ENCODE peak calls at places on chromosomes 16 and 17, in nine cellular contexts. One of them, this sample, is unnamed.

GRCh38 chr17:41184480-41184961 is at the start of gene KRTAP4-1:
- DNase-seq in OCI-LY7: no peak
- DNase-seq in MCF 10A: no peak
- DNase-seq in NCI-H460: no peak
- DNase-seq in fibroblast of mammary gland: no peak
- DNase-seq in HEK293T: no peak
- DNase-seq in activated CD4-positive, alpha-beta T cell treated with anti-CD3 and anti-CD28 coated beads, Interleukin-2, amount 10 ng/mL, durations not matched to agents 7 days and 5 days: no peak
- DNase-seq in activated effector memory CD4-positive, alpha-beta T cell treated with anti-CD3 and anti-CD28 coated beads, Interleukin-2, amount 50 U/mL, for 16 hours: no peak
- DNase-seq in non-pigmented ciliary epithelial cell: no peak
- DNase-seq in this sample: no peak

GRCh38 chr16:87829123-87829980 is 40.0 kb downstream of the SLC7A5 start:
- DNase-seq in activated CD4-positive, alpha-beta T cell treated with anti-CD3 and anti-CD28 coated beads, Interleukin-2, amount 10 ng/mL, durations not matched to agents 7 days and 5 days: no peak
- DNase-seq in activated effector memory CD4-positive, alpha-beta T cell treated with anti-CD3 and anti-CD28 coated beads, Interleukin-2, amount 50 U/mL, for 16 hours: no peak
- DNase-seq in fibroblast of mammary gland: no peak
- DNase-seq in NCI-H460: no peak
- DNase-seq in non-pigmented ciliary epithelial cell: no peak
- DNase-seq in MCF 10A: peak; percentile 47
- DNase-seq in OCI-LY7: no peak
- DNase-seq in HEK293T: no peak
- DNase-seq in this sample: peak; percentile 74

GRCh38 chr16:78383118-78383517 is 283.7 kb downstream of the WWOX start:
- DNase-seq in fibroblast of mammary gland: no peak
- DNase-seq in HEK293T: no peak
- DNase-seq in activated effector memory CD4-positive, alpha-beta T cell treated with anti-CD3 and anti-CD28 coated beads, Interleukin-2, amount 50 U/mL, for 16 hours: no peak
- DNase-seq in activated CD4-positive, alpha-beta T cell treated with anti-CD3 and anti-CD28 coated beads, Interleukin-2, amount 10 ng/mL, durations not matched to agents 7 days and 5 days: no peak
- DNase-seq in OCI-LY7: no peak
- DNase-seq in NCI-H460: no peak
- DNase-seq in MCF 10A: no peak
- DNase-seq in non-pigmented ciliary epithelial cell: no peak
- DNase-seq in this sample: no peak

GRCh38 chr16:81595676-81596292 is 151.2 kb downstream of the CMIP start:
- DNase-seq in HEK293T: no peak
- DNase-seq in OCI-LY7: no peak
- DNase-seq in fibroblast of mammary gland: no peak
- DNase-seq in MCF 10A: no peak
- DNase-seq in non-pigmented ciliary epithelial cell: no peak
- DNase-seq in NCI-H460: no peak
- DNase-seq in activated effector memory CD4-positive, alpha-beta T cell treated with anti-CD3 and anti-CD28 coated beads, Interleukin-2, amount 50 U/mL, for 16 hours: no peak
- DNase-seq in activated CD4-positive, alpha-beta T cell treated with anti-CD3 and anti-CD28 coated beads, Interleukin-2, amount 10 ng/mL, durations not matched to agents 7 days and 5 days: no peak
- DNase-seq in this sample: no peak

GRCh38 chr17:17561408-17562144 is 29.9 kb downstream of the PEMT start:
- DNase-seq in non-pigmented ciliary epithelial cell: no peak
- DNase-seq in activated CD4-positive, alpha-beta T cell treated with anti-CD3 and anti-CD28 coated beads, Interleukin-2, amount 10 ng/mL, durations not matched to agents 7 days and 5 days: no peak
- DNase-seq in OCI-LY7: no peak
- DNase-seq in fibroblast of mammary gland: no peak
- DNase-seq in NCI-H460: peak; percentile 59
- DNase-seq in activated effector memory CD4-positive, alpha-beta T cell treated with anti-CD3 and anti-CD28 coated beads, Interleukin-2, amount 50 U/mL, for 16 hours: no peak
- DNase-seq in HEK293T: no peak
- DNase-seq in MCF 10A: no peak
- DNase-seq in this sample: no peak

GRCh38 chr16:27745348-27745747 is 195.4 kb downstream of the KATNIP start:
- DNase-seq in non-pigmented ciliary epithelial cell: no peak
- DNase-seq in HEK293T: no peak
- DNase-seq in OCI-LY7: no peak
- DNase-seq in activated effector memory CD4-positive, alpha-beta T cell treated with anti-CD3 and anti-CD28 coated beads, Interleukin-2, amount 50 U/mL, for 16 hours: no peak
- DNase-seq in fibroblast of mammary gland: peak; percentile 60
- DNase-seq in MCF 10A: peak; percentile 3
- DNase-seq in NCI-H460: no peak
- DNase-seq in activated CD4-positive, alpha-beta T cell treated with anti-CD3 and anti-CD28 coated beads, Interleukin-2, amount 10 ng/mL, durations not matched to agents 7 days and 5 days: no peak
- DNase-seq in this sample: no peak

GRCh38 chr17:63399856-63400255 is 46.2 kb downstream of the CYB561 start:
- DNase-seq in non-pigmented ciliary epithelial cell: no peak
- DNase-seq in activated effector memory CD4-positive, alpha-beta T cell treated with anti-CD3 and anti-CD28 coated beads, Interleukin-2, amount 50 U/mL, for 16 hours: no peak
- DNase-seq in NCI-H460: no peak
- DNase-seq in MCF 10A: no peak
- DNase-seq in fibroblast of mammary gland: peak; percentile 58
- DNase-seq in HEK293T: no peak
- DNase-seq in activated CD4-positive, alpha-beta T cell treated with anti-CD3 and anti-CD28 coated beads, Interleukin-2, amount 10 ng/mL, durations not matched to agents 7 days and 5 days: no peak
- DNase-seq in OCI-LY7: no peak
- DNase-seq in this sample: no peak

GRCh38 chr17:58352018-58352842 is at the start of gene SUPT4H1:
- DNase-seq in NCI-H460: peak; percentile 87
- DNase-seq in OCI-LY7: peak; percentile 98
- DNase-seq in activated CD4-positive, alpha-beta T cell treated with anti-CD3 and anti-CD28 coated beads, Interleukin-2, amount 10 ng/mL, durations not matched to agents 7 days and 5 days: peak; percentile 91
- DNase-seq in MCF 10A: peak; percentile 94
- DNase-seq in activated effector memory CD4-positive, alpha-beta T cell treated with anti-CD3 and anti-CD28 coated beads, Interleukin-2, amount 50 U/mL, for 16 hours: peak; percentile 97
- DNase-seq in HEK293T: peak; percentile 97
- DNase-seq in fibroblast of mammary gland: peak; percentile 88
- DNase-seq in non-pigmented ciliary epithelial cell: peak; percentile 72
- DNase-seq in this sample: no peak

GRCh38 chr17:11986939-11987329 is 10.3 kb downstream of the ZNF18 start:
- DNase-seq in MCF 10A: peak; percentile 61
- DNase-seq in activated CD4-positive, alpha-beta T cell treated with anti-CD3 and anti-CD28 coated beads, Interleukin-2, amount 10 ng/mL, durations not matched to agents 7 days and 5 days: no peak
- DNase-seq in fibroblast of mammary gland: peak; percentile 67
- DNase-seq in non-pigmented ciliary epithelial cell: no peak
- DNase-seq in NCI-H460: peak; percentile 44
- DNase-seq in HEK293T: peak; percentile 30
- DNase-seq in OCI-LY7: peak; percentile 17
- DNase-seq in activated effector memory CD4-positive, alpha-beta T cell treated with anti-CD3 and anti-CD28 coated beads, Interleukin-2, amount 50 U/mL, for 16 hours: no peak
- DNase-seq in this sample: no peak

GRCh38 chr17:28449861-28450260 is 23.6 kb upstream of the SLC13A2 start:
- DNase-seq in activated CD4-positive, alpha-beta T cell treated with anti-CD3 and anti-CD28 coated beads, Interleukin-2, amount 10 ng/mL, durations not matched to agents 7 days and 5 days: no peak
- DNase-seq in fibroblast of mammary gland: no peak
- DNase-seq in non-pigmented ciliary epithelial cell: no peak
- DNase-seq in MCF 10A: no peak
- DNase-seq in NCI-H460: no peak
- DNase-seq in HEK293T: no peak
- DNase-seq in activated effector memory CD4-positive, alpha-beta T cell treated with anti-CD3 and anti-CD28 coated beads, Interleukin-2, amount 50 U/mL, for 16 hours: no peak
- DNase-seq in OCI-LY7: no peak
- DNase-seq in this sample: no peak

GRCh38 chr16:414395-415169 is 10.9 kb upstream of the RAB11FIP3 start:
- DNase-seq in activated CD4-positive, alpha-beta T cell treated with anti-CD3 and anti-CD28 coated beads, Interleukin-2, amount 10 ng/mL, durations not matched to agents 7 days and 5 days: no peak
- DNase-seq in activated effector memory CD4-positive, alpha-beta T cell treated with anti-CD3 and anti-CD28 coated beads, Interleukin-2, amount 50 U/mL, for 16 hours: no peak
- DNase-seq in HEK293T: no peak
- DNase-seq in OCI-LY7: no peak
- DNase-seq in fibroblast of mammary gland: no peak
- DNase-seq in NCI-H460: no peak
- DNase-seq in MCF 10A: no peak
- DNase-seq in non-pigmented ciliary epithelial cell: no peak
- DNase-seq in this sample: no peak

GRCh38 chr16:51164167-51164566 is 13.1 kb upstream of the SALL1 start:
- DNase-seq in activated CD4-positive, alpha-beta T cell treated with anti-CD3 and anti-CD28 coated beads, Interleukin-2, amount 10 ng/mL, durations not matched to agents 7 days and 5 days: no peak
- DNase-seq in non-pigmented ciliary epithelial cell: no peak
- DNase-seq in NCI-H460: no peak
- DNase-seq in fibroblast of mammary gland: peak; percentile 69
- DNase-seq in activated effector memory CD4-positive, alpha-beta T cell treated with anti-CD3 and anti-CD28 coated beads, Interleukin-2, amount 50 U/mL, for 16 hours: no peak
- DNase-seq in OCI-LY7: no peak
- DNase-seq in HEK293T: no peak
- DNase-seq in MCF 10A: no peak
- DNase-seq in this sample: no peak

GRCh38 chr16:16042076-16042475 is 92.7 kb downstream of the ABCC1 start:
- DNase-seq in NCI-H460: no peak
- DNase-seq in HEK293T: no peak
- DNase-seq in activated effector memory CD4-positive, alpha-beta T cell treated with anti-CD3 and anti-CD28 coated beads, Interleukin-2, amount 50 U/mL, for 16 hours: no peak
- DNase-seq in fibroblast of mammary gland: peak; percentile 70
- DNase-seq in activated CD4-positive, alpha-beta T cell treated with anti-CD3 and anti-CD28 coated beads, Interleukin-2, amount 10 ng/mL, durations not matched to agents 7 days and 5 days: no peak
- DNase-seq in OCI-LY7: no peak
- DNase-seq in non-pigmented ciliary epithelial cell: peak; percentile 59
- DNase-seq in MCF 10A: peak; percentile 45
- DNase-seq in this sample: no peak

GRCh38 chr17:18859256-18859655 is 1.3 kb downstream of the PRPSAP2 start:
- DNase-seq in non-pigmented ciliary epithelial cell: peak; percentile 42
- DNase-seq in OCI-LY7: peak; percentile 39
- DNase-seq in fibroblast of mammary gland: peak; percentile 47
- DNase-seq in NCI-H460: no peak
- DNase-seq in activated effector memory CD4-positive, alpha-beta T cell treated with anti-CD3 and anti-CD28 coated beads, Interleukin-2, amount 50 U/mL, for 16 hours: no peak
- DNase-seq in MCF 10A: no peak
- DNase-seq in HEK293T: no peak
- DNase-seq in activated CD4-positive, alpha-beta T cell treated with anti-CD3 and anti-CD28 coated beads, Interleukin-2, amount 10 ng/mL, durations not matched to agents 7 days and 5 days: no peak
- DNase-seq in this sample: no peak

GRCh38 chr17:1294157-1294717 is 14.8 kb downstream of the TRARG1 start:
- DNase-seq in fibroblast of mammary gland: no peak
- DNase-seq in OCI-LY7: peak; percentile 37
- DNase-seq in activated effector memory CD4-positive, alpha-beta T cell treated with anti-CD3 and anti-CD28 coated beads, Interleukin-2, amount 50 U/mL, for 16 hours: peak; percentile 88
- DNase-seq in HEK293T: no peak
- DNase-seq in MCF 10A: no peak
- DNase-seq in non-pigmented ciliary epithelial cell: no peak
- DNase-seq in NCI-H460: no peak
- DNase-seq in activated CD4-positive, alpha-beta T cell treated with anti-CD3 and anti-CD28 coated beads, Interleukin-2, amount 10 ng/mL, durations not matched to agents 7 days and 5 days: peak; percentile 96
- DNase-seq in this sample: no peak

GRCh38 chr17:51346218-51346982 is 86.1 kb downstream of the UTP18 start:
- DNase-seq in activated CD4-positive, alpha-beta T cell treated with anti-CD3 and anti-CD28 coated beads, Interleukin-2, amount 10 ng/mL, durations not matched to agents 7 days and 5 days: no peak
- DNase-seq in NCI-H460: no peak
- DNase-seq in fibroblast of mammary gland: no peak
- DNase-seq in activated effector memory CD4-positive, alpha-beta T cell treated with anti-CD3 and anti-CD28 coated beads, Interleukin-2, amount 50 U/mL, for 16 hours: no peak
- DNase-seq in OCI-LY7: no peak
- DNase-seq in HEK293T: no peak
- DNase-seq in MCF 10A: no peak
- DNase-seq in non-pigmented ciliary epithelial cell: no peak
- DNase-seq in this sample: no peak

GRCh38 chr17:81865358-81865732 is 5.0 kb upstream of the P4HB start:
- DNase-seq in MCF 10A: no peak
- DNase-seq in activated CD4-positive, alpha-beta T cell treated with anti-CD3 and anti-CD28 coated beads, Interleukin-2, amount 10 ng/mL, durations not matched to agents 7 days and 5 days: no peak
- DNase-seq in fibroblast of mammary gland: no peak
- DNase-seq in HEK293T: no peak
- DNase-seq in non-pigmented ciliary epithelial cell: no peak
- DNase-seq in NCI-H460: no peak
- DNase-seq in OCI-LY7: no peak
- DNase-seq in activated effector memory CD4-positive, alpha-beta T cell treated with anti-CD3 and anti-CD28 coated beads, Interleukin-2, amount 50 U/mL, for 16 hours: no peak
- DNase-seq in this sample: no peak

GRCh38 chr17:44279586-44280344 is 11.8 kb upstream of the SLC4A1 start:
- DNase-seq in activated effector memory CD4-positive, alpha-beta T cell treated with anti-CD3 and anti-CD28 coated beads, Interleukin-2, amount 50 U/mL, for 16 hours: no peak
- DNase-seq in OCI-LY7: peak; percentile 12
- DNase-seq in NCI-H460: no peak
- DNase-seq in MCF 10A: peak; percentile 69
- DNase-seq in non-pigmented ciliary epithelial cell: peak; percentile 31
- DNase-seq in activated CD4-positive, alpha-beta T cell treated with anti-CD3 and anti-CD28 coated beads, Interleukin-2, amount 10 ng/mL, durations not matched to agents 7 days and 5 days: peak; percentile 15
- DNase-seq in HEK293T: no peak
- DNase-seq in fibroblast of mammary gland: peak; percentile 88
- DNase-seq in this sample: no peak

GRCh38 chr17:66655861-66656260 is 179.1 kb upstream of the CACNG5 start:
- DNase-seq in NCI-H460: no peak
- DNase-seq in OCI-LY7: no peak
- DNase-seq in HEK293T: no peak
- DNase-seq in MCF 10A: peak; percentile 79
- DNase-seq in activated CD4-positive, alpha-beta T cell treated with anti-CD3 and anti-CD28 coated beads, Interleukin-2, amount 10 ng/mL, durations not matched to agents 7 days and 5 days: no peak
- DNase-seq in fibroblast of mammary gland: peak; percentile 82
- DNase-seq in non-pigmented ciliary epithelial cell: peak; percentile 55
- DNase-seq in activated effector memory CD4-positive, alpha-beta T cell treated with anti-CD3 and anti-CD28 coated beads, Interleukin-2, amount 50 U/mL, for 16 hours: peak; percentile 85
- DNase-seq in this sample: no peak

GRCh38 chr16:87178977-87179376 is 138.2 kb downstream of the C16orf95 start:
- DNase-seq in fibroblast of mammary gland: peak; percentile 41
- DNase-seq in non-pigmented ciliary epithelial cell: no peak
- DNase-seq in NCI-H460: no peak
- DNase-seq in HEK293T: no peak
- DNase-seq in OCI-LY7: no peak
- DNase-seq in activated CD4-positive, alpha-beta T cell treated with anti-CD3 and anti-CD28 coated beads, Interleukin-2, amount 10 ng/mL, durations not matched to agents 7 days and 5 days: no peak
- DNase-seq in MCF 10A: peak; percentile 71
- DNase-seq in activated effector memory CD4-positive, alpha-beta T cell treated with anti-CD3 and anti-CD28 coated beads, Interleukin-2, amount 50 U/mL, for 16 hours: no peak
- DNase-seq in this sample: no peak

GRCh38 chr16:78045865-78046581 is 23.7 kb downstream of the CLEC3A start:
- DNase-seq in fibroblast of mammary gland: peak; percentile 14
- DNase-seq in OCI-LY7: no peak
- DNase-seq in HEK293T: peak; percentile 83
- DNase-seq in activated CD4-positive, alpha-beta T cell treated with anti-CD3 and anti-CD28 coated beads, Interleukin-2, amount 10 ng/mL, durations not matched to agents 7 days and 5 days: peak; percentile 47
- DNase-seq in NCI-H460: peak; percentile 55
- DNase-seq in activated effector memory CD4-positive, alpha-beta T cell treated with anti-CD3 and anti-CD28 coated beads, Interleukin-2, amount 50 U/mL, for 16 hours: peak; percentile 66
- DNase-seq in non-pigmented ciliary epithelial cell: peak; percentile 13
- DNase-seq in MCF 10A: peak; percentile 28
- DNase-seq in this sample: peak; percentile 91

GRCh38 chr16:50469744-50470301 is 78.4 kb upstream of the NKD1 start:
- DNase-seq in activated effector memory CD4-positive, alpha-beta T cell treated with anti-CD3 and anti-CD28 coated beads, Interleukin-2, amount 50 U/mL, for 16 hours: peak; percentile 54
- DNase-seq in fibroblast of mammary gland: no peak
- DNase-seq in activated CD4-positive, alpha-beta T cell treated with anti-CD3 and anti-CD28 coated beads, Interleukin-2, amount 10 ng/mL, durations not matched to agents 7 days and 5 days: no peak
- DNase-seq in NCI-H460: no peak
- DNase-seq in MCF 10A: no peak
- DNase-seq in OCI-LY7: no peak
- DNase-seq in HEK293T: no peak
- DNase-seq in non-pigmented ciliary epithelial cell: no peak
- DNase-seq in this sample: no peak

GRCh38 chr16:89485701-89486246 is 4.6 kb downstream of the ANKRD11 start:
- DNase-seq in NCI-H460: no peak
- DNase-seq in non-pigmented ciliary epithelial cell: no peak
- DNase-seq in OCI-LY7: peak; percentile 31
- DNase-seq in activated effector memory CD4-positive, alpha-beta T cell treated with anti-CD3 and anti-CD28 coated beads, Interleukin-2, amount 50 U/mL, for 16 hours: no peak
- DNase-seq in fibroblast of mammary gland: no peak
- DNase-seq in HEK293T: no peak
- DNase-seq in activated CD4-positive, alpha-beta T cell treated with anti-CD3 and anti-CD28 coated beads, Interleukin-2, amount 10 ng/mL, durations not matched to agents 7 days and 5 days: no peak
- DNase-seq in MCF 10A: no peak
- DNase-seq in this sample: no peak

GRCh38 chr17:48559609-48560451 is 14.9 kb upstream of the HOXB2 start:
- DNase-seq in NCI-H460: no peak
- DNase-seq in activated effector memory CD4-positive, alpha-beta T cell treated with anti-CD3 and anti-CD28 coated beads, Interleukin-2, amount 50 U/mL, for 16 hours: no peak
- DNase-seq in HEK293T: no peak
- DNase-seq in non-pigmented ciliary epithelial cell: no peak
- DNase-seq in fibroblast of mammary gland: no peak
- DNase-seq in activated CD4-positive, alpha-beta T cell treated with anti-CD3 and anti-CD28 coated beads, Interleukin-2, amount 10 ng/mL, durations not matched to agents 7 days and 5 days: no peak
- DNase-seq in MCF 10A: no peak
- DNase-seq in OCI-LY7: no peak
- DNase-seq in this sample: no peak

GRCh38 chr17:19573075-19573474 is 39.4 kb downstream of the SLC47A1 start:
- DNase-seq in non-pigmented ciliary epithelial cell: peak; percentile 8
- DNase-seq in OCI-LY7: no peak
- DNase-seq in MCF 10A: no peak
- DNase-seq in activated effector memory CD4-positive, alpha-beta T cell treated with anti-CD3 and anti-CD28 coated beads, Interleukin-2, amount 50 U/mL, for 16 hours: no peak
- DNase-seq in activated CD4-positive, alpha-beta T cell treated with anti-CD3 and anti-CD28 coated beads, Interleukin-2, amount 10 ng/mL, durations not matched to agents 7 days and 5 days: no peak
- DNase-seq in HEK293T: no peak
- DNase-seq in NCI-H460: no peak
- DNase-seq in fibroblast of mammary gland: peak; percentile 59
- DNase-seq in this sample: no peak

GRCh38 chr17:48591435-48592077 is 1.5 kb upstream of the HOXB3 start:
- DNase-seq in activated effector memory CD4-positive, alpha-beta T cell treated with anti-CD3 and anti-CD28 coated beads, Interleukin-2, amount 50 U/mL, for 16 hours: no peak
- DNase-seq in HEK293T: no peak
- DNase-seq in non-pigmented ciliary epithelial cell: no peak
- DNase-seq in fibroblast of mammary gland: no peak
- DNase-seq in activated CD4-positive, alpha-beta T cell treated with anti-CD3 and anti-CD28 coated beads, Interleukin-2, amount 10 ng/mL, durations not matched to agents 7 days and 5 days: no peak
- DNase-seq in OCI-LY7: no peak
- DNase-seq in MCF 10A: no peak
- DNase-seq in NCI-H460: no peak
- DNase-seq in this sample: no peak

GRCh38 chr17:81520021-81520894 is 7.7 kb upstream of the ACTG1 start:
- DNase-seq in OCI-LY7: no peak
- DNase-seq in NCI-H460: no peak
- DNase-seq in activated effector memory CD4-positive, alpha-beta T cell treated with anti-CD3 and anti-CD28 coated beads, Interleukin-2, amount 50 U/mL, for 16 hours: no peak
- DNase-seq in fibroblast of mammary gland: no peak
- DNase-seq in activated CD4-positive, alpha-beta T cell treated with anti-CD3 and anti-CD28 coated beads, Interleukin-2, amount 10 ng/mL, durations not matched to agents 7 days and 5 days: no peak
- DNase-seq in MCF 10A: no peak
- DNase-seq in non-pigmented ciliary epithelial cell: no peak
- DNase-seq in HEK293T: no peak
- DNase-seq in this sample: no peak

GRCh38 chr16:83715217-83715920 is 92.4 kb upstream of the HSBP1 start:
- DNase-seq in activated CD4-positive, alpha-beta T cell treated with anti-CD3 and anti-CD28 coated beads, Interleukin-2, amount 10 ng/mL, durations not matched to agents 7 days and 5 days: no peak
- DNase-seq in HEK293T: no peak
- DNase-seq in OCI-LY7: no peak
- DNase-seq in NCI-H460: no peak
- DNase-seq in fibroblast of mammary gland: no peak
- DNase-seq in MCF 10A: no peak
- DNase-seq in activated effector memory CD4-positive, alpha-beta T cell treated with anti-CD3 and anti-CD28 coated beads, Interleukin-2, amount 50 U/mL, for 16 hours: no peak
- DNase-seq in non-pigmented ciliary epithelial cell: no peak
- DNase-seq in this sample: no peak

GRCh38 chr17:27378482-27379200 is 77.6 kb upstream of the KSR1 start:
- DNase-seq in activated effector memory CD4-positive, alpha-beta T cell treated with anti-CD3 and anti-CD28 coated beads, Interleukin-2, amount 50 U/mL, for 16 hours: no peak
- DNase-seq in fibroblast of mammary gland: no peak
- DNase-seq in HEK293T: no peak
- DNase-seq in NCI-H460: no peak
- DNase-seq in OCI-LY7: no peak
- DNase-seq in activated CD4-positive, alpha-beta T cell treated with anti-CD3 and anti-CD28 coated beads, Interleukin-2, amount 10 ng/mL, durations not matched to agents 7 days and 5 days: no peak
- DNase-seq in MCF 10A: no peak
- DNase-seq in non-pigmented ciliary epithelial cell: no peak
- DNase-seq in this sample: peak; percentile 4

GRCh38 chr17:17510456-17511292 is 14.5 kb upstream of the RASD1 start:
- DNase-seq in MCF 10A: no peak
- DNase-seq in activated effector memory CD4-positive, alpha-beta T cell treated with anti-CD3 and anti-CD28 coated beads, Interleukin-2, amount 50 U/mL, for 16 hours: no peak
- DNase-seq in NCI-H460: no peak
- DNase-seq in non-pigmented ciliary epithelial cell: no peak
- DNase-seq in HEK293T: no peak
- DNase-seq in fibroblast of mammary gland: no peak
- DNase-seq in activated CD4-positive, alpha-beta T cell treated with anti-CD3 and anti-CD28 coated beads, Interleukin-2, amount 10 ng/mL, durations not matched to agents 7 days and 5 days: no peak
- DNase-seq in OCI-LY7: no peak
- DNase-seq in this sample: peak; percentile 73

GRCh38 chr17:28470266-28471126 is 2.9 kb upstream of the SLC13A2 start:
- DNase-seq in fibroblast of mammary gland: no peak
- DNase-seq in MCF 10A: no peak
- DNase-seq in activated CD4-positive, alpha-beta T cell treated with anti-CD3 and anti-CD28 coated beads, Interleukin-2, amount 10 ng/mL, durations not matched to agents 7 days and 5 days: no peak
- DNase-seq in OCI-LY7: no peak
- DNase-seq in activated effector memory CD4-positive, alpha-beta T cell treated with anti-CD3 and anti-CD28 coated beads, Interleukin-2, amount 50 U/mL, for 16 hours: no peak
- DNase-seq in non-pigmented ciliary epithelial cell: no peak
- DNase-seq in HEK293T: no peak
- DNase-seq in NCI-H460: no peak
- DNase-seq in this sample: peak; percentile 58

This sample was measured in chondrocyte.